ENCODE peak calls at places on chromosomes 6 and 20, in seven cellular contexts. One of them, this sample, is unnamed.

GRCh38 chr20:12594410-12595130 is 414.2 kb upstream of the SPTLC3 start:
- DNase-seq in HFFc6: no peak
- DNase-seq in fibroblast of lung: no peak
- DNase-seq in omental fat pad: no peak
- DNase-seq in fibroblast of mammary gland: no peak
- DNase-seq in MM.1S: no peak
- DNase-seq in cardiac fibroblast: no peak
- DNase-seq in this sample: no peak

GRCh38 chr6:44527191-44527960 is 139.9 kb downstream of the CDC5L start:
- DNase-seq in fibroblast of mammary gland: no peak
- DNase-seq in MM.1S: no peak
- DNase-seq in HFFc6: no peak
- DNase-seq in cardiac fibroblast: no peak
- DNase-seq in fibroblast of lung: no peak
- DNase-seq in omental fat pad: no peak
- DNase-seq in this sample: no peak

GRCh38 chr6:13098808-13099570 is 229.3 kb downstream of the TBC1D7 start:
- DNase-seq in fibroblast of mammary gland: no peak
- DNase-seq in omental fat pad: no peak
- DNase-seq in fibroblast of lung: peak
- DNase-seq in MM.1S: no peak
- DNase-seq in HFFc6: peak
- DNase-seq in cardiac fibroblast: no peak
- DNase-seq in this sample: no peak

GRCh38 chr6:138406443-138406842 is 2.4 kb downstream of the HEBP2 start:
- DNase-seq in MM.1S: no peak
- DNase-seq in fibroblast of mammary gland: no peak
- DNase-seq in fibroblast of lung: no peak
- DNase-seq in HFFc6: no peak
- DNase-seq in cardiac fibroblast: no peak
- DNase-seq in omental fat pad: no peak
- DNase-seq in this sample: no peak

GRCh38 chr6:35417979-35418661 is 34.0 kb upstream of the FANCE start:
- DNase-seq in HFFc6: no peak
- DNase-seq in fibroblast of lung: no peak
- DNase-seq in cardiac fibroblast: no peak
- DNase-seq in MM.1S: no peak
- DNase-seq in fibroblast of mammary gland: no peak
- DNase-seq in omental fat pad: no peak
- DNase-seq in this sample: peak

GRCh38 chr6:100678027-100678426 is 203.1 kb downstream of the ASCC3 start:
- DNase-seq in fibroblast of mammary gland: peak
- DNase-seq in HFFc6: no peak
- DNase-seq in MM.1S: no peak
- DNase-seq in omental fat pad: no peak
- DNase-seq in fibroblast of lung: no peak
- DNase-seq in cardiac fibroblast: peak
- DNase-seq in this sample: no peak

GRCh38 chr6:35601331-35602132 is 87.2 kb downstream of the FKBP5 start:
- DNase-seq in cardiac fibroblast: peak
- DNase-seq in fibroblast of mammary gland: peak
- DNase-seq in fibroblast of lung: peak
- DNase-seq in omental fat pad: no peak
- DNase-seq in HFFc6: peak
- DNase-seq in MM.1S: peak
- DNase-seq in this sample: peak

GRCh38 chr6:53067799-53068442 is 2.7 kb downstream of the FBXO9 start:
- DNase-seq in fibroblast of mammary gland: no peak
- DNase-seq in cardiac fibroblast: no peak
- DNase-seq in fibroblast of lung: no peak
- DNase-seq in HFFc6: no peak
- DNase-seq in omental fat pad: no peak
- DNase-seq in MM.1S: no peak
- DNase-seq in this sample: no peak

GRCh38 chr20:35300469-35301262 is 8.4 kb upstream of the FAM83C start:
- DNase-seq in MM.1S: no peak
- DNase-seq in fibroblast of mammary gland: no peak
- DNase-seq in omental fat pad: no peak
- DNase-seq in fibroblast of lung: no peak
- DNase-seq in HFFc6: no peak
- DNase-seq in cardiac fibroblast: no peak
- DNase-seq in this sample: no peak

GRCh38 chr20:10790013-10790412 is 116.2 kb upstream of the JAG1 start:
- DNase-seq in MM.1S: no peak
- DNase-seq in HFFc6: no peak
- DNase-seq in cardiac fibroblast: no peak
- DNase-seq in fibroblast of lung: no peak
- DNase-seq in fibroblast of mammary gland: no peak
- DNase-seq in omental fat pad: no peak
- DNase-seq in this sample: no peak

GRCh38 chr6:126112171-126112632 is 125.9 kb downstream of the TRMT11 start:
- DNase-seq in fibroblast of mammary gland: peak
- DNase-seq in omental fat pad: no peak
- DNase-seq in HFFc6: peak
- DNase-seq in MM.1S: no peak
- DNase-seq in fibroblast of lung: peak
- DNase-seq in cardiac fibroblast: peak
- DNase-seq in this sample: no peak

GRCh38 chr6:10381830-10382208 is 33.1 kb downstream of the TFAP2A start:
- DNase-seq in fibroblast of lung: no peak
- DNase-seq in HFFc6: no peak
- DNase-seq in omental fat pad: no peak
- DNase-seq in MM.1S: no peak
- DNase-seq in cardiac fibroblast: no peak
- DNase-seq in fibroblast of mammary gland: no peak
- DNase-seq in this sample: no peak

GRCh38 chr6:36244641-36245280 is 25.1 kb upstream of the PNPLA1 start:
- DNase-seq in MM.1S: no peak
- DNase-seq in HFFc6: no peak
- DNase-seq in fibroblast of mammary gland: no peak
- DNase-seq in cardiac fibroblast: no peak
- DNase-seq in fibroblast of lung: peak
- DNase-seq in omental fat pad: no peak
- DNase-seq in this sample: no peak

GRCh38 chr20:53003420-53003819 is 31.3 kb downstream of the TSHZ2 start:
- DNase-seq in fibroblast of mammary gland: peak
- DNase-seq in HFFc6: no peak
- DNase-seq in cardiac fibroblast: no peak
- DNase-seq in omental fat pad: no peak
- DNase-seq in MM.1S: no peak
- DNase-seq in fibroblast of lung: peak
- DNase-seq in this sample: no peak

GRCh38 chr6:18328549-18328922 is 58.6 kb upstream of the RNF144B start:
- DNase-seq in HFFc6: no peak
- DNase-seq in MM.1S: no peak
- DNase-seq in omental fat pad: no peak
- DNase-seq in fibroblast of lung: no peak
- DNase-seq in cardiac fibroblast: no peak
- DNase-seq in fibroblast of mammary gland: no peak
- DNase-seq in this sample: no peak

GRCh38 chr6:11096109-11096508 is 2.5 kb downstream of the SMIM13 start:
- DNase-seq in omental fat pad: no peak
- DNase-seq in fibroblast of lung: peak
- DNase-seq in cardiac fibroblast: peak
- DNase-seq in fibroblast of mammary gland: peak
- DNase-seq in HFFc6: peak
- DNase-seq in MM.1S: no peak
- DNase-seq in this sample: no peak

GRCh38 chr6:20647585-20647984 is 113.3 kb downstream of the CDKAL1 start:
- DNase-seq in cardiac fibroblast: no peak
- DNase-seq in omental fat pad: no peak
- DNase-seq in MM.1S: no peak
- DNase-seq in fibroblast of lung: no peak
- DNase-seq in fibroblast of mammary gland: no peak
- DNase-seq in HFFc6: no peak
- DNase-seq in this sample: no peak

DNA sequence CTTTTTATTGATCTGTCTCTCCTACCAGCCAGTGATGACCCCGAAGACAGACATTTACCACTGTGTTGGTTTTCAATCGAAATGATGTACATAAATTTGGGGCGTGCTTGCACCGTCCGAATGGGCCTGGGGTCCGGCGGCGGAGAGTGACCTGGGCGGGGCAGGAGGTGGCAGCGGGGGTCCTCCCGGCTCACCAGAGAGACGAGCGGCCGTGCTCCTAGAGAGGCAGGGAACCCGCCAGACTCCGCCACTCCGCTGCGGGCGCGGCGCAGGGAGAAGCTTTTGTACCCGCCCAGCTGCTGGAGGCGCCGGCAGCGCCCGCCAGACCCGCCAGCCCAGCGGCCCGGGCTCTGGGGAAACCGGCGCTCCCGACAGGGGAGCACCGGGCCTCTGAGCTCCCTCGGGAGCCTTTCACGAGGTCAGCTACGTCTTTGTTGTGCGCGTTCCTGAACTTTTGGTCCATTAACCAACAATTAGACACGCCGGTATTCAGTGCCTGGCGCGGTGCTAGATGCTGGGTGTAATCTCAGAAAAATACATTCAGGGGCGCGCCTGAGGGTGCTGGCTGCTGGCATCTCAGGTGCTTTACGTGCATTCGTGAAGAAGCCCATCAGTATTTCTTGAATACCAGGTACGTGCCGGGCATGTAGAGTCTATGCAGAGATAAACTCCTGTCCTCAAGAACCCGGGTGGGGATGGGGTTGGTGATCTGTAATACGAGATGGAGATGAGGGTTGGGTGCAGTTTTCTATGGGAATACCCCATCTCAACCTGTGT is at the start of gene PGBD1:
- DNase-seq in MM.1S: peak
- DNase-seq in fibroblast of lung: peak
- DNase-seq in HFFc6: peak
- DNase-seq in cardiac fibroblast: peak
- DNase-seq in omental fat pad: no peak
- DNase-seq in fibroblast of mammary gland: peak
- DNase-seq in this sample: no peak
- TF ChIP-seq CTCF in MM.1S: no peak
- TF ChIP-seq CTCF in fibroblast of lung: no peak
- TF ChIP-seq CTCF in HFFc6: no peak
- TF ChIP-seq CTCF in cardiac fibroblast: no peak
- TF ChIP-seq CTCF in omental fat pad: no peak
- TF ChIP-seq CTCF in fibroblast of mammary gland: no peak
- TF ChIP-seq CTCF in this sample: no peak

GRCh38 chr20:41497186-41497895 is 120.8 kb downstream of the CHD6 start:
- DNase-seq in fibroblast of mammary gland: no peak
- DNase-seq in MM.1S: no peak
- DNase-seq in omental fat pad: no peak
- DNase-seq in cardiac fibroblast: no peak
- DNase-seq in HFFc6: peak
- DNase-seq in fibroblast of lung: no peak
- DNase-seq in this sample: no peak

GRCh38 chr20:41505198-41505597 is 113.0 kb downstream of the CHD6 start:
- DNase-seq in cardiac fibroblast: no peak
- DNase-seq in HFFc6: no peak
- DNase-seq in MM.1S: no peak
- DNase-seq in omental fat pad: no peak
- DNase-seq in fibroblast of mammary gland: no peak
- DNase-seq in fibroblast of lung: no peak
- DNase-seq in this sample: no peak

GRCh38 chr20:41501376-41501775 is 116.8 kb downstream of the CHD6 start:
- DNase-seq in cardiac fibroblast: peak
- DNase-seq in HFFc6: no peak
- DNase-seq in omental fat pad: no peak
- DNase-seq in fibroblast of mammary gland: no peak
- DNase-seq in fibroblast of lung: no peak
- DNase-seq in MM.1S: no peak
- DNase-seq in this sample: no peak

GRCh38 chr20:41499064-41499463 is 119.1 kb downstream of the CHD6 start:
- DNase-seq in omental fat pad: no peak
- DNase-seq in MM.1S: no peak
- DNase-seq in fibroblast of lung: no peak
- DNase-seq in HFFc6: peak
- DNase-seq in cardiac fibroblast: no peak
- DNase-seq in fibroblast of mammary gland: no peak
- DNase-seq in this sample: no peak

GRCh38 chr20:41499961-41500725 is 118.0 kb downstream of the CHD6 start:
- DNase-seq in fibroblast of mammary gland: no peak
- DNase-seq in omental fat pad: no peak
- DNase-seq in HFFc6: peak
- DNase-seq in MM.1S: peak
- DNase-seq in fibroblast of lung: peak
- DNase-seq in cardiac fibroblast: no peak
- DNase-seq in this sample: peak
- TF ChIP-seq CTCF in fibroblast of mammary gland: no peak
- TF ChIP-seq CTCF in omental fat pad: no peak
- TF ChIP-seq CTCF in HFFc6: no peak
- TF ChIP-seq CTCF in MM.1S: no peak
- TF ChIP-seq CTCF in fibroblast of lung: no peak
- TF ChIP-seq CTCF in cardiac fibroblast: no peak
- TF ChIP-seq CTCF in this sample: no peak

GRCh38 chr6:119116712-119117281 is 38.3 kb upstream of the FAM184A start:
- DNase-seq in fibroblast of lung: no peak
- DNase-seq in fibroblast of mammary gland: no peak
- DNase-seq in cardiac fibroblast: no peak
- DNase-seq in MM.1S: no peak
- DNase-seq in HFFc6: no peak
- DNase-seq in omental fat pad: no peak
- DNase-seq in this sample: no peak
- TF ChIP-seq CTCF in fibroblast of lung: peak
- TF ChIP-seq CTCF in fibroblast of mammary gland: peak
- TF ChIP-seq CTCF in cardiac fibroblast: peak
- TF ChIP-seq CTCF in MM.1S: peak
- TF ChIP-seq CTCF in HFFc6: peak
- TF ChIP-seq CTCF in omental fat pad: no peak
- TF ChIP-seq CTCF in this sample: peak

GRCh38 chr6:119979862-119980261 is 630.3 kb upstream of the MAN1A1 start:
- DNase-seq in cardiac fibroblast: peak
- DNase-seq in fibroblast of mammary gland: peak
- DNase-seq in HFFc6: no peak
- DNase-seq in MM.1S: peak
- DNase-seq in omental fat pad: no peak
- DNase-seq in fibroblast of lung: no peak
- DNase-seq in this sample: no peak
- TF ChIP-seq CTCF in cardiac fibroblast: peak
- TF ChIP-seq CTCF in fibroblast of mammary gland: peak
- TF ChIP-seq CTCF in HFFc6: peak
- TF ChIP-seq CTCF in MM.1S: peak
- TF ChIP-seq CTCF in omental fat pad: no peak
- TF ChIP-seq CTCF in fibroblast of lung: peak
- TF ChIP-seq CTCF in this sample: no peak

DNA sequence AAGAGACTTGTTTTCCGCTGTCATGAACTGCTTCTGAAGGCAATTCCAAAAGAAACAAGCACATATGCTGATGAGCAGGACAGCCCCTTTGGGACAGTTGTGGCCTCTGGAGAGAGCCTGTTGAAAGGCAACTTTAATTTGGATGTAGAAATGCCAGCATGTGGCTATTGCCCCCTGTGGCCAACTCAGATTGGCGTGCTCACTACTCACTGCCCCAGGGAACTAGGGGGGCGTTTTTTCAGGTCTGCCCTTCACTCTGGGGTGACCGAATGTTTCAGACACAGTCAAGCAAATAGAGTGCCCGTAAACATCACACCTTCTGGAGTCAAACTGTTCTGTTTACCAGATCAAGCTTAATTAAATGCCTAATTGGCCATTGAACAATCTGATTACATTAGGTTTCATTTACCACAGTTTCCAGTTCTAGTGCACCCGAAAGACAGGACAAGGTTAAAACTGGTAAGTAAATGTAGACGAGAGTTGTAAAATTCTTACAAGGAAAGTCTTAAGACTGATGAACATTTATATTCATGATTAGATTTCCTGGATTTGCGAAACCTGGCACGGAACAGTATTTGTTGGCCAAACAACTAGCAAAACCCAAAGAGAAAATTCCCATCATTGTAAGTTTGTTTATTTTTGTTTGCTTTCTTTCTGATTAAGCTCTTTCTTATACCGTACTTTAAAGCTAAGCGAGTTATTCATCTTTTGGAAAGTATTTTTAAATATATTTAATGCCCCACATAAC is 75.9 kb upstream of the SYNJ2 start:
- DNase-seq in cardiac fibroblast: no peak
- DNase-seq in MM.1S: no peak
- DNase-seq in fibroblast of mammary gland: no peak
- DNase-seq in HFFc6: no peak
- DNase-seq in fibroblast of lung: no peak
- DNase-seq in omental fat pad: no peak
- DNase-seq in this sample: no peak
- TF ChIP-seq CTCF in cardiac fibroblast: no peak
- TF ChIP-seq CTCF in MM.1S: no peak
- TF ChIP-seq CTCF in fibroblast of mammary gland: peak
- TF ChIP-seq CTCF in HFFc6: peak
- TF ChIP-seq CTCF in fibroblast of lung: no peak
- TF ChIP-seq CTCF in omental fat pad: no peak
- TF ChIP-seq CTCF in this sample: no peak

This sample was measured in HFF-Myc.